ENCODE peak calls at places on chromosomes 6 and 20, in six cellular contexts. B, Y, L, S, U and I are unnamed samples.
A peak's percentile ranks its signal among the peaks of the same experiment; 100 is the strongest.

GRCh38 chr6:118097576-118097975 is 190.5 kb downstream of the SLC35F1 start:
- DNase-seq in B (no peak), Y (no peak), L (no peak), S (no peak), U (no peak), I (no peak)

GRCh38 chr6:148440877-148441453 is 98.3 kb downstream of the SASH1 start:
- DNase-seq in B (no peak), Y (no peak), L (peak; percentile 75), S (no peak), U (no peak), I (peak; percentile 90)

GRCh38 chr6:150729188-150729748 is 129.6 kb downstream of the PLEKHG1 start:
- DNase-seq in B (no peak), Y (no peak), L (no peak), S (no peak), U (no peak), I (no peak)

GRCh38 chr6:56101141-56101553 is 146.2 kb downstream of the COL21A1 start:
- DNase-seq in B (no peak), Y (peak; percentile 100), L (no peak), S (no peak), U (no peak), I (no peak)

GRCh38 chr6:80126657-80127350 is 20.3 kb downstream of the BCKDHB start:
- DNase-seq in B (no peak), Y (no peak), L (no peak), S (no peak), U (no peak), I (no peak)

GRCh38 chr6:34957184-34957904 is 68.3 kb downstream of the ANKS1A start:
- DNase-seq in B (no peak), Y (no peak), L (no peak), S (no peak), U (no peak), I (no peak)

GRCh38 chr20:51533291-51534172 is 9.0 kb downstream of the NFATC2 start:
- DNase-seq in B (no peak), Y (no peak), L (no peak), S (no peak), U (no peak), I (no peak)

GRCh38 chr20:36969050-36969449 is 17.5 kb upstream of the SAMHD1 start:
- DNase-seq in B (no peak), Y (no peak), L (no peak), S (no peak), U (no peak), I (no peak)

GRCh38 chr6:22653980-22654610 is 84.7 kb downstream of the HDGFL1 start:
- DNase-seq in B (no peak), Y (no peak), L (no peak), S (no peak), U (no peak), I (no peak)

GRCh38 chr20:23257106-23257761 is 93.4 kb upstream of the NXT1 start:
- DNase-seq in B (peak; percentile 20), Y (no peak), L (no peak), S (no peak), U (no peak), I (no peak)

GRCh38 chr6:82971877-82972460 is 93.7 kb downstream of the UBE3D start:
- DNase-seq in B (no peak), Y (no peak), L (no peak), S (no peak), U (no peak), I (no peak)

GRCh38 chr6:34169897-34170296 is 24.0 kb upstream of the GRM4 start:
- DNase-seq in B (no peak), Y (no peak), L (no peak), S (no peak), U (no peak), I (no peak)

GRCh38 chr20:51116765-51117686 is 94.1 kb upstream of the KCNG1 start:
- DNase-seq in B (no peak), Y (no peak), L (no peak), S (no peak), U (no peak), I (peak; percentile 47)

GRCh38 chr20:48716086-48716485 is 111.7 kb downstream of the PREX1 start:
- DNase-seq in B (peak; percentile 46), Y (no peak), L (no peak), S (no peak), U (peak; percentile 26), I (peak; percentile 76)

GRCh38 chr6:33592595-33593413 is 12.7 kb upstream of the BAK1 start:
- DNase-seq in B (peak; percentile 86), Y (no peak), L (no peak), S (peak; percentile 67), U (peak; percentile 35), I (no peak)

GRCh38 chr20:33423141-33423834 is 20.3 kb downstream of the SNTA1 start:
- DNase-seq in B (no peak), Y (no peak), L (peak; percentile 82), S (no peak), U (no peak), I (peak; percentile 78)

GRCh38 chr20:44080646-44081267 is 106.2 kb downstream of the JPH2 start:
- DNase-seq in B (peak; percentile 88), Y (peak; percentile 66), L (peak; percentile 84), S (peak; percentile 73), U (peak; percentile 65), I (peak; percentile 74)

GRCh38 chr6:78947962-78948361 is 80.6 kb downstream of the IRAK1BP1 start:
- DNase-seq in B (no peak), Y (no peak), L (no peak), S (no peak), U (no peak), I (no peak)

GRCh38 chr20:50625986-50626677 is 65.2 kb downstream of the RIPOR3 start:
- DNase-seq in B (peak; percentile 27), Y (no peak), L (peak; percentile 89), S (no peak), U (no peak), I (peak; percentile 85)

GRCh38 chr6:53532061-53532797 is 12.7 kb downstream of the GCLC start:
- DNase-seq in B (no peak), Y (no peak), L (no peak), S (no peak), U (no peak), I (no peak)

GRCh38 chr20:34511891-34512265 is 4.3 kb upstream of the DYNLRB1 start:
- DNase-seq in B (no peak), Y (no peak), L (no peak), S (no peak), U (no peak), I (no peak)

GRCh38 chr6:44001318-44001868 is 125.9 kb downstream of the MRPL14 start:
- DNase-seq in B (peak; percentile 79), Y (no peak), L (no peak), S (no peak), U (no peak), I (no peak)

GRCh38 chr6:26129656-26130055 is 42.4 kb downstream of the HFE start:
- DNase-seq in B (no peak), Y (no peak), L (no peak), S (no peak), U (no peak), I (no peak)

GRCh38 chr6:46821348-46821992 is 28.3 kb downstream of the MEP1A start:
- DNase-seq in B (no peak), Y (no peak), L (no peak), S (no peak), U (no peak), I (no peak)

GRCh38 chr6:134984821-134985220 is 34.9 kb upstream of the ALDH8A1 start:
- DNase-seq in B (no peak), Y (no peak), L (no peak), S (no peak), U (no peak), I (no peak)

GRCh38 chr20:49029203-49029602 is 16.9 kb upstream of the CSE1L start:
- DNase-seq in B (no peak), Y (no peak), L (no peak), S (no peak), U (no peak), I (no peak)

GRCh38 chr6:145271086-145271485 is 464.2 kb downstream of the EPM2A start:
- DNase-seq in B (no peak), Y (no peak), L (no peak), S (no peak), U (no peak), I (no peak)

GRCh38 chr6:137013738-137014602 is 30.8 kb downstream of the IL20RA start:
- DNase-seq in B (no peak), Y (peak; percentile 30), L (no peak), S (no peak), U (no peak), I (no peak)

GRCh38 chr6:73451166-73452106 is 661 bp downstream of the CGAS start:
- DNase-seq in B (peak; percentile 84), Y (peak; percentile 31), L (peak; percentile 70), S (peak; percentile 49), U (peak; percentile 18), I (peak; percentile 54)

GRCh38 chr6:124090491-124090890 is 286.8 kb downstream of the NKAIN2 start:
- DNase-seq in B (no peak), Y (no peak), L (no peak), S (no peak), U (no peak), I (no peak)

GRCh38 chr6:44128020-44128917 is 915 bp downstream of the TMEM63B start:
- DNase-seq in B (peak; percentile 41), Y (peak; percentile 38), L (peak; percentile 78), S (peak; percentile 59), U (no peak), I (no peak)

GRCh38 chr20:10074513-10074912 is 39.7 kb downstream of the ANKEF1 start:
- DNase-seq in B (peak; percentile 40), Y (no peak), L (no peak), S (no peak), U (no peak), I (peak; percentile 80)

GRCh38 chr6:92849636-92850035 is 569.7 kb downstream of the EPHA7 start:
- DNase-seq in B (no peak), Y (no peak), L (no peak), S (no peak), U (no peak), I (no peak)

GRCh38 chr20:59042796-59043621 is 423 bp upstream of the PRELID3B start:
- DNase-seq in B (peak; percentile 98), Y (peak; percentile 86), L (peak; percentile 96), S (peak; percentile 97), U (peak; percentile 92), I (peak; percentile 99)

GRCh38 chr6:134962421-134962820 is 12.5 kb upstream of the ALDH8A1 start:
- DNase-seq in B (no peak), Y (no peak), L (no peak), S (no peak), U (no peak), I (no peak)

GRCh38 chr6:142648526-142648925 is 296.4 kb downstream of the HIVEP2 start:
- DNase-seq in B (no peak), Y (no peak), L (no peak), S (no peak), U (no peak), I (no peak)